ENCODE peak calls at places on chromosomes 13 and 19, in eight cellular contexts. One of them, this sample, is unnamed.

GRCh38 chr13:73938375-73939070 is 195.7 kb downstream of the KLF12 start:
- DNase-seq in fibroblast of pulmonary artery: peak
- DNase-seq in tibial nerve: no peak
- DNase-seq in omental fat pad: no peak
- DNase-seq in brain microvascular endothelial cell: peak
- DNase-seq in testis: no peak
- DNase-seq in retinal pigment epithelial cell: peak
- DNase-seq in fibroblast of mammary gland: peak
- DNase-seq in this sample: no peak

GRCh38 chr19:56217039-56217949 is 15.2 kb downstream of the ZSCAN5C start:
- DNase-seq in tibial nerve: no peak
- DNase-seq in fibroblast of pulmonary artery: peak
- DNase-seq in brain microvascular endothelial cell: peak
- DNase-seq in fibroblast of mammary gland: peak
- DNase-seq in omental fat pad: no peak
- DNase-seq in testis: peak
- DNase-seq in retinal pigment epithelial cell: no peak
- DNase-seq in this sample: peak

GRCh38 chr13:40564342-40564997 is 102.0 kb downstream of the FOXO1 start:
- DNase-seq in testis: no peak
- DNase-seq in tibial nerve: no peak
- DNase-seq in fibroblast of mammary gland: no peak
- DNase-seq in omental fat pad: no peak
- DNase-seq in fibroblast of pulmonary artery: peak
- DNase-seq in brain microvascular endothelial cell: no peak
- DNase-seq in retinal pigment epithelial cell: no peak
- DNase-seq in this sample: peak

GRCh38 chr13:92137519-92137918 is 739.1 kb downstream of the GPC5 start:
- DNase-seq in fibroblast of mammary gland: peak
- DNase-seq in tibial nerve: no peak
- DNase-seq in testis: peak
- DNase-seq in brain microvascular endothelial cell: no peak
- DNase-seq in fibroblast of pulmonary artery: peak
- DNase-seq in retinal pigment epithelial cell: no peak
- DNase-seq in omental fat pad: no peak
- DNase-seq in this sample: no peak

GRCh38 chr13:81771948-81772347 is 1431.0 kb upstream of the SPRY2 start:
- DNase-seq in tibial nerve: no peak
- DNase-seq in omental fat pad: no peak
- DNase-seq in fibroblast of pulmonary artery: no peak
- DNase-seq in testis: no peak
- DNase-seq in brain microvascular endothelial cell: no peak
- DNase-seq in retinal pigment epithelial cell: no peak
- DNase-seq in fibroblast of mammary gland: no peak
- DNase-seq in this sample: no peak

GRCh38 chr13:80224468-80224867 is 116.5 kb downstream of the SPRY2 start:
- DNase-seq in fibroblast of pulmonary artery: peak
- DNase-seq in testis: no peak
- DNase-seq in fibroblast of mammary gland: peak
- DNase-seq in tibial nerve: no peak
- DNase-seq in retinal pigment epithelial cell: no peak
- DNase-seq in omental fat pad: no peak
- DNase-seq in brain microvascular endothelial cell: no peak
- DNase-seq in this sample: no peak

GRCh38 chr13:36369268-36370107 is 23.3 kb upstream of the SPART start:
- DNase-seq in testis: no peak
- DNase-seq in fibroblast of pulmonary artery: peak
- DNase-seq in fibroblast of mammary gland: peak
- DNase-seq in retinal pigment epithelial cell: no peak
- DNase-seq in omental fat pad: no peak
- DNase-seq in tibial nerve: no peak
- DNase-seq in brain microvascular endothelial cell: no peak
- DNase-seq in this sample: no peak

GRCh38 chr19:16066611-16067104 is 9.6 kb upstream of the TPM4 start:
- DNase-seq in fibroblast of mammary gland: peak
- DNase-seq in fibroblast of pulmonary artery: peak
- DNase-seq in brain microvascular endothelial cell: peak
- DNase-seq in retinal pigment epithelial cell: no peak
- DNase-seq in testis: peak
- DNase-seq in omental fat pad: no peak
- DNase-seq in tibial nerve: no peak
- DNase-seq in this sample: peak

GRCh38 chr19:28984315-28984714 is 228.6 kb downstream of the UQCRFS1 start:
- DNase-seq in testis: no peak
- DNase-seq in tibial nerve: no peak
- DNase-seq in fibroblast of pulmonary artery: no peak
- DNase-seq in fibroblast of mammary gland: no peak
- DNase-seq in omental fat pad: no peak
- DNase-seq in retinal pigment epithelial cell: no peak
- DNase-seq in brain microvascular endothelial cell: no peak
- DNase-seq in this sample: no peak

GRCh38 chr13:40233731-40234195 is 432.7 kb downstream of the FOXO1 start:
- DNase-seq in brain microvascular endothelial cell: no peak
- DNase-seq in tibial nerve: no peak
- DNase-seq in fibroblast of mammary gland: no peak
- DNase-seq in fibroblast of pulmonary artery: no peak
- DNase-seq in retinal pigment epithelial cell: no peak
- DNase-seq in testis: peak
- DNase-seq in omental fat pad: no peak
- DNase-seq in this sample: no peak

GRCh38 chr19:15532779-15533521 is 24.6 kb downstream of the CYP4F22 start:
- DNase-seq in brain microvascular endothelial cell: no peak
- DNase-seq in testis: no peak
- DNase-seq in omental fat pad: no peak
- DNase-seq in fibroblast of mammary gland: peak
- DNase-seq in retinal pigment epithelial cell: no peak
- DNase-seq in fibroblast of pulmonary artery: peak
- DNase-seq in tibial nerve: no peak
- DNase-seq in this sample: no peak

GRCh38 chr13:59475911-59476310 is 687.8 kb downstream of the DIAPH3 start:
- DNase-seq in brain microvascular endothelial cell: no peak
- DNase-seq in tibial nerve: no peak
- DNase-seq in omental fat pad: no peak
- DNase-seq in retinal pigment epithelial cell: no peak
- DNase-seq in testis: no peak
- DNase-seq in fibroblast of mammary gland: no peak
- DNase-seq in fibroblast of pulmonary artery: no peak
- DNase-seq in this sample: no peak

DNA sequence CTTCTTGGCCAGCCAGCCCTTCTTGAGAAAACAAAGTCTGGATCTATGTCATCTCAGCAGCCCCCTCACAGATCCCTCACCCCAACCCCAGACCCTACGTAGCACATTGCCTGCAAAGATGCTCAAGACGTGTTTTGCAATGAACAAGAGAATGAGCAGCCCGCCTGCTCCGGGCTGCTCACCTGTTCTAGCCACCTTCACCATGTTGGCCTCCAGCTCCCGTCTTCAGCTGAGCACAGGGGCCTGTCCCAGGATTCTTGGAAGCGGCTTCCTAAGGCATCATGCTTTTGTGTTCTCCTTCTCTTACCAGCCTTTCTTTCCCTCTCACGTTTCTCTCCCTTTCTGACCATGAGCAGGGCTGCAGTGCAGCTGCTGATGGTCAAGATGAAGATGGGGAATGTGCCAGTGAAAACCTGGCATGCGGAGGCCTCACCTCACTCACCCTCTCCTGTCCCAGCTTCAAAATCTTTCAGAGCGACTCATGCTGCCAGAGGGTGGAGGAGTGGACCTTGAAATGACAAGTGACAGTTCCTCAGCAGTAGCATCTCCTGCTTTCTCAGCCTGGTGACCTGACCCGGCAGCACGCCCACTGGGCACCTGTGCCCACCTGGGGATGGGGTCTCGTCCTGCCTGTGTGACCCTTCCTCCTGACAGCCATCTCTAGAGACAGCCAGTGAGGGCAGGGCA is 46.1 kb downstream of the RFX2 start:
- DNase-seq in testis: peak
- DNase-seq in omental fat pad: peak
- DNase-seq in tibial nerve: no peak
- DNase-seq in fibroblast of mammary gland: no peak
- DNase-seq in retinal pigment epithelial cell: no peak
- DNase-seq in fibroblast of pulmonary artery: no peak
- DNase-seq in brain microvascular endothelial cell: no peak
- DNase-seq in this sample: no peak
- TF ChIP-seq CTCF in testis: no peak
- TF ChIP-seq CTCF in omental fat pad: no peak
- TF ChIP-seq CTCF in tibial nerve: no peak
- TF ChIP-seq CTCF in fibroblast of mammary gland: no peak
- TF ChIP-seq CTCF in retinal pigment epithelial cell: no peak
- TF ChIP-seq CTCF in fibroblast of pulmonary artery: no peak
- TF ChIP-seq CTCF in brain microvascular endothelial cell: no peak
- TF ChIP-seq CTCF in this sample: no peak

GRCh38 chr13:103403814-103404213 is 337.6 kb upstream of the SLC10A2 start:
- DNase-seq in tibial nerve: no peak
- DNase-seq in fibroblast of pulmonary artery: no peak
- DNase-seq in brain microvascular endothelial cell: no peak
- DNase-seq in testis: no peak
- DNase-seq in omental fat pad: no peak
- DNase-seq in retinal pigment epithelial cell: no peak
- DNase-seq in fibroblast of mammary gland: no peak
- DNase-seq in this sample: no peak

GRCh38 chr13:103406967-103407366 is 340.8 kb upstream of the SLC10A2 start:
- DNase-seq in retinal pigment epithelial cell: no peak
- DNase-seq in fibroblast of mammary gland: no peak
- DNase-seq in fibroblast of pulmonary artery: no peak
- DNase-seq in brain microvascular endothelial cell: no peak
- DNase-seq in tibial nerve: no peak
- DNase-seq in testis: no peak
- DNase-seq in omental fat pad: no peak
- DNase-seq in this sample: no peak

DNA sequence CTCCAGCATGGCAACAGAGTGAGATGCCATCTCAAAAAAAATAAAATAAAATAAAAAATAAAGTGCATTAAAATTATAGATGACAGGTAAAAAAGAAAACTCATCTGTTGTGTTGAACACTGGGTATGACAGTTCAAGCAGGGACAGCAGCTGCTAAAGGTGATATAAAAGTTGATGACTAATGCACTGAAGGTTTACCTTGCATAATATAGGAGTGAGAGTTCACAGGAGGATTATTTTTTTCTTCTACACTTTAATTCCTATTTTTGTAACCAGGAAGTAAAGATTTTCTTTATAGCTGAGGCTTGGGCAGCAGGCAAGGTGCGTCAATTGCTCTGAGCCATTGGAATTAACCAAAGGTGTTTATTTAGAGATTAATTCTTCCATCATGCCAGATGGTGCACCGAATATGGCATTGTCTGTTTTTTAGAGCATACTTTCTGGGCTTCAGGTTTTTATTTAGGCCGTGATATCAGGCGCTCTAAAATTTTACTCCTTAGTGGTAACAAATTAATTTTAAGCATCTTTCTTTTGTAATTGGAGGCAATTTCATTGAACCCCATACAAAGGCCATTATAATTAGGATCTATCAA is 337.0 kb upstream of the SLC10A2 start:
- DNase-seq in omental fat pad: no peak
- DNase-seq in retinal pigment epithelial cell: no peak
- DNase-seq in fibroblast of pulmonary artery: no peak
- DNase-seq in fibroblast of mammary gland: no peak
- DNase-seq in tibial nerve: no peak
- DNase-seq in brain microvascular endothelial cell: no peak
- DNase-seq in testis: no peak
- DNase-seq in this sample: no peak
- TF ChIP-seq CTCF in omental fat pad: no peak
- TF ChIP-seq CTCF in retinal pigment epithelial cell: no peak
- TF ChIP-seq CTCF in fibroblast of pulmonary artery: no peak
- TF ChIP-seq CTCF in fibroblast of mammary gland: no peak
- TF ChIP-seq CTCF in tibial nerve: no peak
- TF ChIP-seq CTCF in brain microvascular endothelial cell: no peak
- TF ChIP-seq CTCF in testis: no peak
- TF ChIP-seq CTCF in this sample: no peak

GRCh38 chr13:33271759-33272158 is 13.8 kb downstream of the STARD13 start:
- DNase-seq in fibroblast of mammary gland: peak
- DNase-seq in testis: no peak
- DNase-seq in fibroblast of pulmonary artery: no peak
- DNase-seq in tibial nerve: no peak
- DNase-seq in retinal pigment epithelial cell: no peak
- DNase-seq in brain microvascular endothelial cell: no peak
- DNase-seq in omental fat pad: no peak
- DNase-seq in this sample: no peak

GRCh38 chr13:33270906-33271538 is 14.5 kb downstream of the STARD13 start:
- DNase-seq in testis: no peak
- DNase-seq in omental fat pad: no peak
- DNase-seq in tibial nerve: no peak
- DNase-seq in retinal pigment epithelial cell: no peak
- DNase-seq in fibroblast of pulmonary artery: no peak
- DNase-seq in fibroblast of mammary gland: peak
- DNase-seq in brain microvascular endothelial cell: no peak
- DNase-seq in this sample: no peak

GRCh38 chr13:33275916-33276315 is 9.6 kb downstream of the STARD13 start:
- DNase-seq in fibroblast of mammary gland: peak
- DNase-seq in retinal pigment epithelial cell: no peak
- DNase-seq in omental fat pad: no peak
- DNase-seq in fibroblast of pulmonary artery: peak
- DNase-seq in testis: no peak
- DNase-seq in brain microvascular endothelial cell: no peak
- DNase-seq in tibial nerve: no peak
- DNase-seq in this sample: no peak

GRCh38 chr13:33274264-33274663 is 11.3 kb downstream of the STARD13 start:
- DNase-seq in fibroblast of pulmonary artery: no peak
- DNase-seq in omental fat pad: no peak
- DNase-seq in testis: no peak
- DNase-seq in tibial nerve: no peak
- DNase-seq in brain microvascular endothelial cell: no peak
- DNase-seq in retinal pigment epithelial cell: no peak
- DNase-seq in fibroblast of mammary gland: peak
- DNase-seq in this sample: no peak

GRCh38 chr13:33272531-33273124 is 12.9 kb downstream of the STARD13 start:
- DNase-seq in retinal pigment epithelial cell: no peak
- DNase-seq in brain microvascular endothelial cell: no peak
- DNase-seq in fibroblast of mammary gland: peak
- DNase-seq in omental fat pad: no peak
- DNase-seq in fibroblast of pulmonary artery: no peak
- DNase-seq in tibial nerve: no peak
- DNase-seq in testis: no peak
- DNase-seq in this sample: no peak
- TF ChIP-seq CTCF in retinal pigment epithelial cell: no peak
- TF ChIP-seq CTCF in brain microvascular endothelial cell: no peak
- TF ChIP-seq CTCF in fibroblast of mammary gland: no peak
- TF ChIP-seq CTCF in omental fat pad: no peak
- TF ChIP-seq CTCF in fibroblast of pulmonary artery: no peak
- TF ChIP-seq CTCF in tibial nerve: no peak
- TF ChIP-seq CTCF in testis: no peak
- TF ChIP-seq CTCF in this sample: no peak

GRCh38 chr13:49554387-49554786 is 31.0 kb downstream of the RCBTB1 start:
- DNase-seq in retinal pigment epithelial cell: no peak
- DNase-seq in tibial nerve: no peak
- DNase-seq in fibroblast of pulmonary artery: no peak
- DNase-seq in omental fat pad: no peak
- DNase-seq in fibroblast of mammary gland: no peak
- DNase-seq in testis: no peak
- DNase-seq in brain microvascular endothelial cell: no peak
- DNase-seq in this sample: no peak
- TF ChIP-seq CTCF in retinal pigment epithelial cell: no peak
- TF ChIP-seq CTCF in tibial nerve: no peak
- TF ChIP-seq CTCF in fibroblast of pulmonary artery: no peak
- TF ChIP-seq CTCF in omental fat pad: no peak
- TF ChIP-seq CTCF in fibroblast of mammary gland: no peak
- TF ChIP-seq CTCF in testis: no peak
- TF ChIP-seq CTCF in brain microvascular endothelial cell: no peak
- TF ChIP-seq CTCF in this sample: no peak